ENCODE peak calls at places on chromosomes 11 and 22, in nine cellular contexts. W, Z, X, M, F, R, L, A and O are unnamed samples.

GRCh38 chr11:128488471-128488870 is 98.9 kb downstream of the ETS1 start:
- DNase-seq in A (peak; percentile 36), W (peak; percentile 98), Z (no peak), L (no peak), R (no peak), X (no peak), M (no peak), F (peak; percentile 46), O (no peak)

GRCh38 chr11:61820174-61820573 is 3.4 kb upstream of the FADS1 start:
- DNase-seq in M (no peak), L (no peak), W (peak; percentile 85), Z (no peak), X (no peak), F (no peak), A (no peak), R (no peak), O (no peak)

GRCh38 chr11:124961972-124962609 is 8.1 kb downstream of the CCDC15 start:
- DNase-seq in Z (peak; percentile 18), F (peak; percentile 39), W (peak; percentile 72), A (peak; percentile 83), R (no peak), M (peak; percentile 38), X (peak; percentile 24), L (peak; percentile 49), O (no peak)

GRCh38 chr22:30047364-30047738 is 32.9 kb upstream of the HORMAD2 start:
- DNase-seq in L (no peak), A (peak; percentile 82), Z (peak; percentile 9), F (peak; percentile 8), X (no peak), R (no peak), W (no peak), M (no peak), O (no peak)

GRCh38 chr11:114501901-114502300 is 57.8 kb downstream of the NXPE1 start:
- DNase-seq in A (no peak), F (no peak), X (no peak), Z (no peak), R (no peak), M (no peak), L (no peak), W (peak; percentile 17), O (no peak)

GRCh38 chr11:119222308-119222707 is 16.2 kb downstream of the CBL start:
- DNase-seq in R (no peak), W (peak; percentile 33), Z (peak; percentile 69), A (no peak), F (no peak), X (no peak), M (peak; percentile 84), L (no peak), O (no peak)

GRCh38 chr11:64656797-64657196 is 65.8 kb downstream of the SLC22A12 start:
- DNase-seq in A (no peak), R (no peak), F (no peak), M (no peak), W (no peak), X (no peak), Z (no peak), L (no peak), O (no peak)

GRCh38 chr22:47645450-47645914 is 883.0 kb downstream of the TBC1D22A start:
- DNase-seq in Z (no peak), A (no peak), L (no peak), W (no peak), R (no peak), X (no peak), F (no peak), M (no peak), O (no peak)

GRCh38 chr22:48780597-48781277 is 1046.9 kb downstream of the BRD1 start:
- DNase-seq in W (no peak), L (no peak), X (no peak), F (no peak), A (no peak), Z (no peak), R (no peak), M (no peak), O (no peak)

GRCh38 chr11:32374261-32374711 is 61.1 kb downstream of the WT1 start:
- DNase-seq in A (peak; percentile 51), X (no peak), Z (peak; percentile 10), M (no peak), F (no peak), R (no peak), W (peak; percentile 58), L (peak; percentile 33), O (peak; percentile 50)

GRCh38 chr11:62124186-62125113 is 639 bp downstream of the INCENP start:
- DNase-seq in M (peak; percentile 24), A (peak; percentile 37), L (no peak), R (peak; percentile 40), X (no peak), Z (no peak), W (peak; percentile 45), F (no peak), O (peak; percentile 59)

GRCh38 chr22:18076060-18076497 is 1.7 kb upstream of the PEX26 start:
- DNase-seq in A (peak; percentile 75), M (peak; percentile 79), F (peak; percentile 47), W (peak; percentile 79), L (peak; percentile 79), Z (peak; percentile 80), X (peak; percentile 73), R (peak; percentile 62), O (peak; percentile 72)

GRCh38 chr11:77468527-77468926 is 5.4 kb downstream of the PAK1 start:
- DNase-seq in M (no peak), F (no peak), W (no peak), R (no peak), Z (no peak), L (no peak), X (no peak), A (no peak), O (no peak)

GRCh38 chr22:44638966-44639739 is 62.9 kb upstream of the PRR5 start:
- DNase-seq in M (no peak), A (no peak), F (no peak), Z (no peak), L (no peak), X (no peak), R (peak; percentile 65), W (no peak), O (no peak)

GRCh38 chr22:50084085-50084484 is 1.1 kb downstream of the MLC1 start:
- DNase-seq in R (no peak), A (no peak), F (no peak), M (no peak), X (no peak), L (no peak), Z (no peak), W (no peak), O (peak; percentile 14)

GRCh38 chr22:27107824-27108223 is 450.4 kb downstream of the MIAT start:
- DNase-seq in X (peak; percentile 92), R (peak; percentile 73), W (peak; percentile 67), M (no peak), F (no peak), Z (peak; percentile 91), A (no peak), L (no peak), O (peak; percentile 29)

GRCh38 chr11:46160100-46160499 is 38.8 kb upstream of the PHF21A start:
- DNase-seq in M (no peak), R (no peak), F (no peak), Z (no peak), L (no peak), A (no peak), X (no peak), W (no peak), O (no peak)

GRCh38 chr11:132054822-132055221 is 684.4 kb downstream of the NTM start:
- DNase-seq in W (peak; percentile 83), Z (no peak), L (no peak), A (no peak), X (no peak), R (no peak), M (no peak), F (no peak), O (no peak)

GRCh38 chr22:20009018-20009482 is 7.6 kb downstream of the ARVCF start:
- DNase-seq in A (no peak), L (no peak), M (no peak), X (no peak), Z (no peak), F (no peak), W (no peak), R (no peak), O (no peak)

GRCh38 chr11:106770489-106771100 is 247.7 kb downstream of the GUCY1A2 start:
- DNase-seq in X (no peak), M (no peak), R (no peak), F (no peak), A (no peak), W (peak; percentile 26), Z (no peak), L (no peak), O (no peak)

GRCh38 chr11:46663277-46663940 is 37.0 kb downstream of the ARHGAP1 start:
- DNase-seq in R (no peak), L (no peak), A (no peak), W (no peak), M (no peak), Z (no peak), F (no peak), X (no peak), O (no peak)

GRCh38 chr11:32149748-32150147 is 58.9 kb downstream of the RCN1 start:
- DNase-seq in A (no peak), F (no peak), M (no peak), L (no peak), W (no peak), X (no peak), Z (no peak), R (no peak), O (no peak)

GRCh38 chr11:41246399-41246745 is 213.1 kb downstream of the LRRC4C start:
- DNase-seq in F (no peak), Z (no peak), M (no peak), L (no peak), R (peak; percentile 5), A (no peak), W (no peak), X (no peak), O (no peak)

GRCh38 chr11:124481365-124482323 is 36.1 kb upstream of the OR8B8 start:
- DNase-seq in F (no peak), A (peak; percentile 8), Z (peak; percentile 54), M (peak; percentile 44), X (no peak), W (peak; percentile 42), R (no peak), L (no peak), O (no peak)

GRCh38 chr11:67354314-67355022 is 1.1 kb upstream of the POLD4 start:
- DNase-seq in F (no peak), X (peak; percentile 77), Z (no peak), M (no peak), R (peak; percentile 78), W (peak; percentile 98), L (no peak), A (peak; percentile 42), O (peak; percentile 80)

GRCh38 chr22:29695129-29695926 is 24.5 kb upstream of the CABP7 start:
- DNase-seq in M (no peak), X (peak; percentile 19), R (peak; percentile 69), L (no peak), A (no peak), F (no peak), Z (no peak), W (no peak), O (no peak)

GRCh38 chr22:28440517-28441366 is 238.9 kb downstream of the TTC28 start:
- DNase-seq in L (no peak), Z (no peak), F (no peak), R (no peak), M (no peak), A (no peak), W (peak; percentile 51), X (no peak), O (no peak)

GRCh38 chr11:79232346-79232745 is 208.5 kb downstream of the TENM4 start:
- DNase-seq in R (no peak), M (no peak), F (no peak), X (no peak), A (no peak), L (no peak), Z (no peak), W (no peak), O (no peak)

GRCh38 chr22:23187201-23187600 is 6.9 kb downstream of the BCR start:
- DNase-seq in A (no peak), X (no peak), F (no peak), M (no peak), W (no peak), Z (no peak), R (no peak), L (no peak), O (no peak)